ENCODE peak calls at places on chromosomes 5 and 9, in seven cellular contexts. S is body of pancreas; Z is NCI-H460; R is stimulated activated CD8-positive, alpha-beta memory T cell treated with anti-CD3 and anti-CD28 coated beads, Interleukin-2, amount 100 ng/mL, for 48 hours; K is NCI-H1092; H is erythroblast; F is cardiac muscle cell. G is an unnamed sample.

GRCh38 chr9:98199388-98200033 is 7.1 kb upstream of the CORO2A start:
- DNase-seq in S (no peak), Z (no peak), R (no peak), K (no peak), H (no peak), F (no peak), G (no peak)

GRCh38 chr5:109873687-109874086 is 184.0 kb downstream of the MAN2A1 start:
- DNase-seq in S (no peak), Z (no peak), R (no peak), K (no peak), H (no peak), F (no peak), G (no peak)

GRCh38 chr5:79771387-79771786 is 81.8 kb downstream of the CMYA5 start:
- DNase-seq in S (no peak), Z (no peak), R (no peak), K (no peak), H (no peak), F (no peak), G (no peak)

GRCh38 chr9:70222354-70222753 is 36.4 kb upstream of the SMC5 start:
- DNase-seq in S (no peak), Z (no peak), R (no peak), K (no peak), H (no peak), F (no peak), G (no peak)

GRCh38 chr9:115883467-115884329 is 269.9 kb upstream of the PAPPA start:
- DNase-seq in S (peak), Z (peak), R (no peak), K (no peak), H (no peak), F (peak), G (no peak)

GRCh38 chr5:61575103-61575502 is 243.0 kb downstream of the ZSWIM6 start:
- DNase-seq in S (no peak), Z (no peak), R (no peak), K (no peak), H (peak), F (peak), G (no peak)

GRCh38 chr9:108517591-108518365 is 338.0 kb downstream of the ACTL7B start:
- DNase-seq in S (no peak), Z (no peak), R (no peak), K (no peak), H (no peak), F (peak), G (no peak)

GRCh38 chr5:54632131-54632551 is 114.6 kb downstream of the SNX18 start:
- DNase-seq in S (no peak), Z (no peak), R (no peak), K (no peak), H (no peak), F (peak), G (no peak)

GRCh38 chr9:123360161-123361085 is 4.4 kb downstream of the CRB2 start:
- DNase-seq in S (peak), Z (no peak), R (peak), K (no peak), H (peak), F (peak), G (no peak)

GRCh38 chr5:170151105-170151831 is 45.6 kb downstream of the FOXI1 start:
- DNase-seq in S (peak), Z (peak), R (no peak), K (no peak), H (peak), F (peak), G (no peak)

GRCh38 chr9:96858018-96858573 is 3.8 kb upstream of the ZNF782 start:
- DNase-seq in S (peak), Z (no peak), R (no peak), K (no peak), H (peak), F (peak), G (no peak)

GRCh38 chr5:75457691-75458090 is 53.7 kb downstream of the CERT1 start:
- DNase-seq in S (no peak), Z (no peak), R (no peak), K (no peak), H (no peak), F (no peak), G (no peak)

GRCh38 chr5:59588922-59589321 is 304.6 kb downstream of the PDE4D start:
- DNase-seq in S (no peak), Z (no peak), R (no peak), K (no peak), H (no peak), F (peak), G (no peak)

GRCh38 chr5:24208540-24209141 is 436.1 kb downstream of the CDH10 start:
- DNase-seq in S (no peak), Z (no peak), R (no peak), K (no peak), H (no peak), F (no peak), G (no peak)

GRCh38 chr5:119470851-119471451 is 18.7 kb downstream of the HSD17B4 start:
- DNase-seq in S (no peak), Z (peak), R (no peak), K (no peak), H (peak), F (peak), G (no peak)

GRCh38 chr5:59093329-59093728 is 510.5 kb downstream of the RAB3C start:
- DNase-seq in S (no peak), Z (no peak), R (no peak), K (no peak), H (no peak), F (peak), G (no peak)

GRCh38 chr9:68980341-68980914 is 33.5 kb downstream of the PRKACG start:
- DNase-seq in S (no peak), Z (no peak), R (no peak), K (no peak), H (no peak), F (no peak), G (no peak)

GRCh38 chr5:139061274-139061673 is 136.9 kb downstream of the SIL1 start:
- DNase-seq in S (peak), Z (no peak), R (no peak), K (no peak), H (no peak), F (peak), G (no peak)

GRCh38 chr9:15824310-15824709 is 271.5 kb downstream of the CCDC171 start:
- DNase-seq in S (no peak), Z (no peak), R (no peak), K (peak), H (peak), F (peak), G (no peak)

GRCh38 chr9:136787690-136788400 is 3.3 kb upstream of the TMEM141 start:
- DNase-seq in S (peak), Z (peak), R (peak), K (peak), H (peak), F (peak), G (peak)

GRCh38 chr9:29285818-29286217 is 1712.5 kb upstream of the C9orf72 start:
- DNase-seq in S (no peak), Z (peak), R (no peak), K (no peak), H (peak), F (peak), G (no peak)

GRCh38 chr5:145797336-145797735 is 37.8 kb downstream of the PRELID2 start:
- DNase-seq in S (no peak), Z (no peak), R (no peak), K (no peak), H (no peak), F (peak), G (no peak)

GRCh38 chr9:128145951-128146351 is 3.3 kb upstream of the LCN2 start:
- DNase-seq in S (no peak), Z (no peak), R (no peak), K (no peak), H (no peak), F (no peak), G (no peak)

GRCh38 chr5:113378960-113379541 is 55.7 kb downstream of the TSSK1B start:
- DNase-seq in S (peak), Z (peak), R (peak), K (no peak), H (peak), F (peak), G (peak)